ENCODE peak calls at places on chromosomes 12 and 14, in four cellular contexts. M is uterus, T is spleen, D is A549. X is an unnamed sample.

GRCh38 chr12:127205781-127206535 is 1061.0 kb upstream of the TMEM132C start:
- DNase-seq in T (no peak), M (no peak), D (no peak), X (no peak)

GRCh38 chr14:53951661-53952265 is 4.9 kb downstream of the BMP4 start:
- DNase-seq in T (no peak), D (no peak), M (no peak), X (no peak)

GRCh38 chr12:121514184-121514742 is 66.6 kb downstream of the KDM2B start:
- DNase-seq in M (no peak), T (peak), D (no peak), X (no peak)

GRCh38 chr12:112839386-112839972 is 47.9 kb downstream of the RPH3A start:
- DNase-seq in D (peak), T (no peak), M (no peak), X (peak)

GRCh38 chr12:112741106-112741505 is 50.4 kb upstream of the RPH3A start:
- DNase-seq in D (no peak), T (no peak), M (no peak), X (no peak)

GRCh38 chr12:131896080-131896810 is 1.8 kb downstream of the ULK1 start:
- DNase-seq in D (peak), M (peak), T (peak), X (peak)

GRCh38 chr14:79016828-79017505 is 846.8 kb downstream of the NRXN3 start:
- DNase-seq in M (no peak), T (no peak), D (no peak), X (peak)

GRCh38 chr12:122902854-122903703 is 7.2 kb upstream of the VPS37B start:
- DNase-seq in M (no peak), D (no peak), T (no peak), X (no peak)

GRCh38 chr12:48899651-48900050 is 25.6 kb downstream of the FKBP11 start:
- DNase-seq in M (no peak), D (no peak), T (no peak), X (no peak)

GRCh38 chr14:89973234-89973823 is 17.6 kb downstream of the TDP1 start:
- DNase-seq in T (peak), D (peak), M (peak), X (peak)

GRCh38 chr12:123269395-123269892 is 2.2 kb downstream of the CDK2AP1 start:
- DNase-seq in T (peak), D (no peak), M (peak), X (no peak)

GRCh38 chr12:12606793-12607589 is 4.7 kb upstream of the CREBL2 start:
- DNase-seq in T (no peak), M (no peak), D (no peak), X (no peak)

GRCh38 chr12:124385219-124385969 is 90.5 kb downstream of the RFLNA start:
- DNase-seq in T (no peak), D (no peak), M (peak), X (peak)

GRCh38 chr14:96979611-96980074 is 182.5 kb downstream of the VRK1 start:
- DNase-seq in M (no peak), D (no peak), T (no peak), X (no peak)

DNA sequence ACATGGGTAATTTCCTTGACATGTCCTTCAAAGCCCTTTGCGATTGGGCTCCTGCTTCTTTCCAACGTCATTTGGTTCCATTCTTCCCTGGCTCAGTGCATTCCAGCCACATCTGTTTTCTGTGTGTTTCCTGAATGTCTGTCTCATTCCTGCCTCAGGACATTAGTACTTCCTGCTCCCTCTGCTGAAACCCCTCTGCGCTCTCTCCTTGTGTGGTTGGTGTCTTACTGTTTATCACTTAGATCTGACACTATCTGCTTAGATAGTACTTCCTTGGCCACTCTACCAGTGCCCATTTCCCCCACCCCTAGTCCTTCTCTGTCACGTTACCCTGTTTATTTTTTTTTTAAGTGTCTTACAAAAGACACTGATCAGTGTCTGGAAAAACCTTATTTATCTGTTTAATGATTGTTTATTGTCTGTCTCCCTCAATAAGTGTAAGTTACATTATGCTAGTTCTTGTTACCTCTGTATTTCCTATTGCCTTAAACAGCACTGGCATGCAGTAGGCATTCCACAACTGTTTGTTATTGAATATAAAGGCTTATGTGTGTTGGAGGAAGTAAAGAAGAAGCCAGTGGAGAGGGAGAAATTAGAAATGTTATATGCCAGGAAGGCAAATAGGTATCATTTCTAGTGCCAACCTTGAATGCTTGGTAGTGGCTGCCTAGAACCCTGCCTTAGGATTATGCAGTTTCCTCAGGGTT is 21.5 kb downstream of the DYRK2 start:
- DNase-seq in T (no peak), D (no peak), M (no peak), X (no peak)
- TF ChIP-seq POLR2A in T (no peak), D (no peak), M (no peak), X (no peak)

GRCh38 chr14:74905595-74906142 is 17.4 kb downstream of the RPS6KL1 start:
- DNase-seq in T (peak), D (peak), M (peak), X (peak)
- TF ChIP-seq POLR2A in T (no peak), D (no peak), M (no peak), X (no peak)

GRCh38 chr12:96514328-96514727 is 25.0 kb downstream of the CFAP54 start:
- DNase-seq in M (no peak), T (no peak), D (no peak), X (no peak)
- TF ChIP-seq POLR2A in M (no peak), T (no peak), D (no peak), X (no peak)

DNA sequence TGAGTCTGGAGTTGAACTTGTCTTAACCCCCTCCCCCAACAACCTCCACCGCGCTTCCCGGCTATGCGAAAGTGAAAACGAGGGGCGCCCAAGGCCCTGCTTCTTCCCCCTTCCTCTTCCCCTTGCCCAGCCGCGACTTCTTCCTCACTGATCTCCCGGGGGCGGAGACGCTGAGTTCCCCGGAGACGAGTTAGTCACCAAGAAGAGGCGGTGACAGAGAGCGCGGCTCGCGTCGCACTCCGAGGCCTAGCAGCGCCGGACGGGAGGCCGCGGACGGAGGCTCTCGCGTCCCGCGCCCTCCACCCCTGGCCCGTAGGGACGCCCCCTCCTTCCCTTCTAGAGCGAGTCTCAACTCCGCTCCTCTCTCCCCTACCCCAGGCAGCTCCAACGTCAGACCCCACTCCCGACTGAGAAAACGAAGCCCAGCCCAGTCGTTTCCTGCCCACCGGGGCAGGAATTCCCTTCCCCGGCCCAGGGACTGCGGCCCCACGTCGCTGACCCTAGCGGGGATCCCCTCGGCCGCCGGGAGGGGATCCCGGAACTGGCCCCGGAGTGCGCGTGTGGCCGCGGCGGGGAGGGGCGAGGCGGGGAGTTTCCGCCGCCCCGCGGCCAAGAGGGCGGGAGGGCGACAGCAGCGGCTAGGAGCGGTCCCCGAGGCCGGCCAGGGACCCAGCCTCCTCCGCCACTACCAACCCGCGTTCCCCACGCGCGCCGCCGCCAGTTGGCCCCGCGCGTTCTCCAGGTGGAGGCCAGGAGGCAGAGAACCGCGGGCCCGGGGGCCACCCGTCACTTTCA is 1.4 kb downstream of the BAZ1A start:
- DNase-seq in M (peak), D (peak), T (peak), X (peak)
- TF ChIP-seq POLR2A in M (peak), D (peak), T (no peak), X (no peak)

X was measured in H54.